ENCODE peak calls at places on chromosome 7, in six cellular contexts. P, F, K, Z, I and B are unnamed samples. For H3K4me1 and H3K9me3, the result is how much of the 10 kb centered on the place peaks cover.

GRCh38 chr7:22607180-22607579 is 107.2 kb upstream of the STEAP1B start:
- DNase-seq in P (no peak), F (no peak), K (no peak), Z (no peak), I (no peak), B (no peak)

GRCh38 chr7:132145466-132145865 is 430.8 kb downstream of the PLXNA4 start:
- DNase-seq in P (peak), F (peak), K (no peak), Z (peak), I (peak), B (no peak)

GRCh38 chr7:44161371-44161770 is 20.2 kb upstream of the MYL7 start:
- DNase-seq in P (no peak), F (no peak), K (no peak), Z (no peak), I (no peak), B (no peak)

GRCh38 chr7:141358376-141358775 is 192.8 kb upstream of the AGK start:
- DNase-seq in P (no peak), F (no peak), K (no peak), Z (no peak), I (no peak), B (no peak)

GRCh38 chr7:64574481-64575159 is 11.7 kb upstream of the ZNF680 start:
- DNase-seq in P (peak), F (peak), K (no peak), Z (no peak), I (no peak), B (no peak)

GRCh38 chr7:26061340-26062239 is 90.4 kb upstream of the NFE2L3 start:
- DNase-seq in P (peak), F (peak), K (peak), Z (peak), I (no peak), B (peak)

GRCh38 chr7:51446356-51446755 is 129.7 kb upstream of the COBL start:
- DNase-seq in P (no peak), F (no peak), K (no peak), Z (no peak), I (no peak), B (peak)

GRCh38 chr7:132666076-132666775 is 90.0 kb upstream of the PLXNA4 start:
- DNase-seq in P (no peak), F (no peak), K (no peak), Z (no peak), I (no peak), B (no peak)

GRCh38 chr7:79529896-79530235 is 76.4 kb upstream of the MAGI2 start:
- DNase-seq in P (no peak), F (peak), K (no peak), Z (peak), I (no peak), B (no peak)

GRCh38 chr7:24821045-24821853 is 64.0 kb upstream of the GSDME start:
- DNase-seq in P (peak), F (peak), K (no peak), Z (peak), I (no peak), B (peak)

GRCh38 chr7:138151731-138152577 is 75.7 kb downstream of the AKR1D1 start:
- DNase-seq in P (no peak), F (no peak), K (no peak), Z (peak), I (no peak), B (no peak)

GRCh38 chr7:20329389-20330175 is 1.1 kb upstream of the ITGB8 start:
- DNase-seq in P (peak), F (peak), K (no peak), Z (peak), I (no peak), B (peak)

GRCh38 chr7:82319674-82320118 is 123.9 kb downstream of the CACNA2D1 start:
- DNase-seq in P (peak), F (peak), K (no peak), Z (no peak), I (no peak), B (peak)

GRCh38 chr7:108246227-108246837 is 116.2 kb upstream of the LAMB4 start:
- DNase-seq in P (peak), F (peak), K (peak), Z (peak), I (peak), B (no peak)

GRCh38 chr7:36683111-36683510 is 41.2 kb downstream of the AOAH start:
- DNase-seq in P (no peak), F (peak), K (no peak), Z (no peak), I (no peak), B (no peak)

GRCh38 chr7:36683695-36684357 is 40.5 kb downstream of the AOAH start:
- DNase-seq in P (no peak), F (peak), K (no peak), Z (no peak), I (peak), B (no peak)

GRCh38 chr7:36673703-36674102 is 50.6 kb downstream of the AOAH start:
- DNase-seq in P (no peak), F (no peak), K (no peak), Z (peak), I (no peak), B (no peak)

GRCh38 chr7:36682102-36682501 is 42.2 kb downstream of the AOAH start:
- DNase-seq in P (no peak), F (no peak), K (no peak), Z (no peak), I (no peak), B (no peak)

DNA sequence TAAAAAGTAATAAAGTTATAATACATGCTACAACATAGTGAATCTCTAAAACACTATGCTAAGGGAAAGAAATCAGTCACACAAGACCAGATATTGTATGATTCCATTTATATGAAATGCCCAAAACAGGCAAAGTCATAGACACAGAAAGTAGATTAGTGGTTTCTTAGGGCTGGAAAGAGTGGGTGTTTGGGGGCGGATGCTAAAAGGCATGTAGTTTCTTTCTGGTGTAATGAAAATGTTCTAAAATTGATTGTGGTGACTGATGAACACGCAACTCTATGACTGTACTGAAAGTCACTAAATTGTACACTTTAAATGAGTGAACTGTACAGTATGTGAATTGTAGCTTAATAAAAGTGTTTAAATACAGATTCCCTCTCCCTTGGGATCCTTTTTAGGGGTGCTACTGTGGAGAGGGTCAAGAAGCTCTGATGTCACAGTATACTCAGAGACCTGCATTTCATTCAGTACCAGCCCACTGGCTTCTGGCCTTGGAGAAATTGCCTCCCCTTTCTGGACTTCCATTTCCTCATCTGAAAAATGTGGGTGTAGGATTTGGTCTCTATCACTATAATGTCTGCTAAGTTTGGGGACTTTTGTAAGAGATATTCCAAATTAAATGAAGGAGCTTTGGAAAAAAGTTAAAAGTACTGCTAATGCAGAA is 46.4 kb downstream of the AOAH start:
- DNase-seq in P (no peak), F (no peak), K (no peak), Z (no peak), I (no peak), B (no peak)
- H3K4me1 ChIP-seq in P (under half), F (under half), K (under half), Z (under half), I (under half), B (under half)

DNA sequence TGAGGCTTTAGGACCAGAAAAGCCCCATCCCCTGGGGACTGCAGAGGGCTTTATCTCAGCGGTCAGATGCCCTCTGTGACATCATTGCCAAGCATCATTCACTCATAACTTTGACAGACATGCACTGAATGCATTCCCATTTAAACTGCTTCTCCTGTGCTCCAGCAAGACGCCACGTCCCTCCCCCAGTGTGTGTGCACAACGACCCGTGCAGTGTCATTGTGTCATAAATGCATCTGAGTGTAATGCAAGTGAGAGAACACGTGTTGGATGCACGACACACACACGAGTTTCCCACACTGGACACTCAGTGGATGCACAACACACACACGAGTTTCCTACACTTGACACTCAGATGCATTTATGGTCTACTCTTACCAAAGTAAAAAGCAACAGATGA is 337.9 kb downstream of the PTPRN2 start:
- DNase-seq in P (no peak), F (no peak), K (no peak), Z (no peak), I (no peak), B (no peak)
- H3K9me3 ChIP-seq in P (under half), F (under half), K (under half), Z (under half), I (under half), B (under half)

GRCh38 chr7:75989726-75990388 is 4.5 kb downstream of the TMEM120A start:
- DNase-seq in P (no peak), F (no peak), K (no peak), Z (no peak), I (no peak), B (no peak)

GRCh38 chr7:75993689-75994387 is 557 bp downstream of the TMEM120A start:
- DNase-seq in P (peak), F (peak), K (no peak), Z (peak), I (no peak), B (peak)

GRCh38 chr7:75989084-75989725 is 5.2 kb downstream of the TMEM120A start:
- DNase-seq in P (no peak), F (no peak), K (no peak), Z (no peak), I (no peak), B (no peak)

GRCh38 chr7:75992083-75992755 is 2.2 kb downstream of the TMEM120A start:
- DNase-seq in P (no peak), F (no peak), K (no peak), Z (no peak), I (no peak), B (no peak)

DNA sequence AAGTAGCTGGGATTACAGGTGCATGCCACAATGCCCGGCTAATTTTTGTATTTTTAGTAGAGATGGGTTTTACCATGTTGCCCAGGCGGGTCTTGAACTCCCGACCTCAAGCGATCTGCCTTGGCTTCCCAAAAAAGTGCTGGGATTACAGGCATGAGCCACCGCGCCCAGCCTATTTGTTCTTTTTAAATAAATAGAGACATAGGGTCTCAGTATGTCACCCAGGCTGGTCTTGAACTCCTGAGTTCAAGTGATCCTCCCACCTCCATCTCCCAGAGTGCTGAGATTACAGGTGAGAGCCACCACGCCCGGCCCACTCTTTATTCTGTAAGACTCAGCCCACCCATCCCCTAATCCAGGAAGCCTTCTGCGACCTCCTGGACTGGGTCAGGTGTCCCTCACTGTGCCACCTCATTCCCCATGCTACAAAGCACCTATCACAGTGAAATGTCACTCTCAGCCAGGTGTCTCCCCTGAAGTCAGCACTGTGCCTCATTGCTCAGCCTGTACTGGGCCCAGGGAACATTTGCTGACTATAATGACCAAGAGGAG is 2.8 kb downstream of the TMEM120A start:
- DNase-seq in P (no peak), F (no peak), K (no peak), Z (no peak), I (no peak), B (no peak)
- H3K4me1 ChIP-seq in P (under half), F (under half), K (under half), Z (under half), I (under half), B (under half)

GRCh38 chr7:158113321-158114025 is 474.1 kb downstream of the PTPRN2 start:
- DNase-seq in P (no peak), F (no peak), K (no peak), Z (no peak), I (no peak), B (no peak)
- H3K9me3 ChIP-seq in P (under half), F (under half), K (under half), Z (under half), I (under half), B (under half)

GRCh38 chr7:47622946-47623640 is 41.2 kb upstream of the TNS3 start:
- DNase-seq in P (peak), F (peak), K (no peak), Z (peak), I (no peak), B (no peak)

GRCh38 chr7:47622586-47622945 is 40.7 kb upstream of the TNS3 start:
- DNase-seq in P (no peak), F (no peak), K (no peak), Z (no peak), I (no peak), B (no peak)

GRCh38 chr7:47619806-47620205 is 37.9 kb upstream of the TNS3 start:
- DNase-seq in P (no peak), F (no peak), K (no peak), Z (no peak), I (no peak), B (peak)

GRCh38 chr7:47621347-47621746 is 39.4 kb upstream of the TNS3 start:
- DNase-seq in P (no peak), F (no peak), K (no peak), Z (no peak), I (no peak), B (no peak)

GRCh38 chr7:47621985-47622561 is 40.2 kb upstream of the TNS3 start:
- DNase-seq in P (no peak), F (no peak), K (no peak), Z (no peak), I (no peak), B (no peak)
- H3K4me1 ChIP-seq in P (under half), F (under half), K (under half), Z (under half), I (under half), B (under half)